ENCODE peak calls at places on chromosomes 1 and 21, in four cellular contexts. V, I, U and B are unnamed samples.

GRCh38 chr1:172122381-172122780 is 281.1 kb downstream of the DNM3 start:
- DNase-seq in U (no peak), V (no peak), I (no peak), B (no peak)

GRCh38 chr21:43305811-43306311 is 121.1 kb downstream of the SIK1 start:
- DNase-seq in I (no peak), U (no peak), V (no peak), B (no peak)

GRCh38 chr1:174017231-174017970 is 4.8 kb downstream of the RC3H1 start:
- DNase-seq in U (no peak), V (no peak), I (no peak), B (no peak)

GRCh38 chr1:183584155-183584554 is 6.1 kb downstream of the NCF2 start:
- DNase-seq in I (no peak), U (no peak), V (no peak), B (no peak)

GRCh38 chr1:203556047-203556851 is 62.3 kb downstream of the OPTC start:
- DNase-seq in V (peak), I (peak), U (peak), B (peak)

GRCh38 chr1:172909606-172910326 is 141.0 kb downstream of the TNFSF18 start:
- DNase-seq in V (no peak), I (no peak), U (peak), B (no peak)

GRCh38 chr1:239723821-239724367 is 337.5 kb downstream of the CHRM3 start:
- DNase-seq in U (no peak), I (no peak), V (no peak), B (no peak)

GRCh38 chr1:24888061-24888970 is 41.8 kb downstream of the RUNX3 start:
- DNase-seq in V (no peak), I (peak), U (no peak), B (peak)

GRCh38 chr1:117585086-117585485 is 20.8 kb upstream of the TENT5C start:
- DNase-seq in V (no peak), I (no peak), U (no peak), B (no peak)

GRCh38 chr1:192579319-192579738 is 3.8 kb downstream of the RGS1 start:
- DNase-seq in U (no peak), V (peak), I (no peak), B (no peak)

GRCh38 chr1:77273891-77274290 is 7.9 kb upstream of the AK5 start:
- DNase-seq in U (no peak), I (no peak), V (no peak), B (no peak)

GRCh38 chr1:53553734-53554509 is 94.7 kb downstream of the DMRTB1 start:
- DNase-seq in V (no peak), U (no peak), I (no peak), B (no peak)

GRCh38 chr1:23804183-23804582 is 3.6 kb upstream of the GALE start:
- DNase-seq in I (no peak), V (peak), U (no peak), B (no peak)

GRCh38 chr21:42834730-42835191 is 44.6 kb downstream of the WDR4 start:
- DNase-seq in I (peak), U (no peak), V (no peak), B (no peak)

GRCh38 chr1:2101946-2102345 is 51.7 kb downstream of the PRKCZ start:
- DNase-seq in U (no peak), V (no peak), I (no peak), B (no peak)

GRCh38 chr1:227959325-227959860 is 11.7 kb upstream of the WNT9A start:
- DNase-seq in I (no peak), V (peak), U (no peak), B (no peak)

GRCh38 chr1:32998997-32999396 is 34.4 kb upstream of the RNF19B start:
- DNase-seq in V (no peak), I (no peak), U (no peak), B (no peak)

GRCh38 chr1:15246960-15247614 is at the start of gene FHAD1:
- DNase-seq in V (peak), I (peak), U (no peak), B (peak)

GRCh38 chr1:20376880-20377494 is 86.3 kb downstream of the VWA5B1 start:
- DNase-seq in V (peak), U (no peak), I (peak), B (peak)

GRCh38 chr1:48055854-48056253 is 58.7 kb upstream of the TRABD2B start:
- DNase-seq in U (no peak), I (peak), V (peak), B (no peak)

GRCh38 chr1:169368406-169368769 is 393 bp downstream of the BLZF1 start:
- DNase-seq in I (peak), V (peak), U (no peak), B (peak)

GRCh38 chr1:60222492-60223369 is 149.2 kb upstream of the C1orf87 start:
- DNase-seq in U (no peak), I (no peak), V (no peak), B (no peak)

GRCh38 chr1:107739183-107739582 is 225.8 kb downstream of the VAV3 start:
- DNase-seq in V (no peak), I (no peak), U (no peak), B (no peak)

GRCh38 chr1:92951141-92951582 is 10.1 kb downstream of the DIPK1A start:
- DNase-seq in U (peak), V (no peak), I (peak), B (no peak)

GRCh38 chr1:185719021-185719420 is 15.2 kb upstream of the HMCN1 start:
- DNase-seq in V (peak), I (no peak), U (peak), B (no peak)

GRCh38 chr1:183673605-183674150 is 20.6 kb upstream of the APOBEC4 start:
- DNase-seq in U (no peak), V (peak), I (no peak), B (no peak)

GRCh38 chr1:8712413-8713229 is 104.8 kb downstream of the RERE start:
- DNase-seq in V (peak), U (peak), I (no peak), B (no peak)

GRCh38 chr1:246761386-246761785 is 37.2 kb downstream of the SCCPDH start:
- DNase-seq in U (peak), V (no peak), I (no peak), B (no peak)

GRCh38 chr1:204567067-204567466 is 50.9 kb downstream of the MDM4 start:
- DNase-seq in I (no peak), V (no peak), U (no peak), B (no peak)

GRCh38 chr1:169610858-169611257 is 19.1 kb downstream of the SELP start:
- DNase-seq in U (no peak), V (no peak), I (no peak), B (no peak)

GRCh38 chr1:48246727-48247126 is 24.2 kb downstream of the SLC5A9 start:
- DNase-seq in I (peak), U (no peak), V (no peak), B (no peak)

GRCh38 chr1:194045416-194045815 is 859.0 kb upstream of the B3GALT2 start:
- DNase-seq in U (no peak), I (no peak), V (no peak), B (no peak)

GRCh38 chr21:44892536-44893277 is 19.2 kb upstream of the PTTG1IP start:
- DNase-seq in I (peak), U (no peak), V (peak), B (peak)

GRCh38 chr21:46191257-46191685 is 7.0 kb upstream of the SPATC1L start:
- DNase-seq in U (no peak), I (peak), V (no peak), B (no peak)

GRCh38 chr1:100387644-100388350 is 35.5 kb downstream of the CDC14A start:
- DNase-seq in U (no peak), V (no peak), I (no peak), B (no peak)

GRCh38 chr1:218711021-218711420 is 365.9 kb downstream of the TGFB2 start:
- DNase-seq in I (no peak), U (no peak), V (no peak), B (no peak)

DNA sequence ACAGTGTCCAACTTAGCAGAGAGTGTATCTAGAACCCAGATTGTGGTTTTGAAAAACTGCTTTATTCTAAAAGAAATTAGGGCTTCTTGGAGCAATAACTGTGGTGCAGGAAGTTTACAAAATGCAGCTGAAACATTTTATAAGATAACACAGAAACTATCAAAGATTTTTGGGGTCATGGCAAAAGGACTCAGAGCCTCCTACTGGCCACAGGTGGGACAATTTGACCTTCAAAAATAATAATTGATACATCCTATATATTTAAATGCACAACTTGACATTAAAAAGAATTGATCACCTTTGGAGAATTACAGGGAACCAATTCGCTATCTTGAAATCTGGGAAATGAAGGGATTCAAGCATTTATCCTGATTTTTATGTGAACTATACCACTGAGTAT is 235.2 kb downstream of the RPS6KC1 start:
- DNase-seq in U (no peak), I (no peak), V (no peak), B (no peak)
- TF ChIP-seq CTCF in U (no peak), I (no peak), V (peak), B (peak)

DNA sequence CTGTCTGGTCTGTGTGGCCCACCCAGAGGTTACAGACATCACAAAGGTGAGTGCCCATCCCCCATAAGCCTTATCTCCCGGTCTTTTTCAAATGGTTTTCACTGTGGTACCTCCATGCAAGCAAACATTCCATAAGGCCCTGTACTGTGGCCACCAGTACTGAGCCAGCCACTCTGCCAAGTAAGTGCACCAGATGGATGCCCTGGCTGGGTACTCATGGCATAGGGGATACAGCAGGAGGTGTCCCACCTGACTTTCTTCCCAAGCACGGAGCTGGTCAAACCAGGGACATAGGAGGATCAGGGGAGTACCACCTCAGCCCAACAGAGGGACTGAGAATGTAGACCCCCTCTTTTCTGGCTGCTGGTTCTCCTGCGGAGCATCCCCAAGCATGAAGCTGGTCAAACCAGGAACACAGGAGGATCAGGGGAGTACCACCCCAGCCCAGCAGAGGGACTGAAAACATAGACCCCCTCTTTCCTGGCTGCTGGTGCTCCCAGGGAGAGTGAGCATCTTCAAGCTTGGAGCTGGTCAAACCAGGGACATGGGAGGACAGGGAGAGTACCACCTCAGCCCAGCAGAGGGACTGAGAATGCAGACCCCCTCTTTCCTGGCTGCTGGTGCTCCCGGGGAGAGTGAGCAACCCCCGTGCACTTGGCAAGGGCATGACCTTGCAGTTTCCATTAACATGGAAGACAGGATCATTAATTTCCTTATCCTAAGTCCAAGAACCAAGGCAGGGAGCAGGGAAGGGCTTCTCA is 81.8 kb upstream of the KLHDC7A start:
- DNase-seq in V (peak), U (no peak), I (no peak), B (no peak)
- TF ChIP-seq CTCF in V (peak), U (no peak), I (no peak), B (no peak)

GRCh38 chr1:211490821-211491415 is 1.0 kb downstream of the RD3 start:
- DNase-seq in V (no peak), I (no peak), U (no peak), B (no peak)
- TF ChIP-seq CTCF in V (peak), I (no peak), U (no peak), B (no peak)

GRCh38 chr1:216742625-216743024 is 19.4 kb upstream of the ESRRG start:
- DNase-seq in I (no peak), V (peak), U (no peak), B (no peak)
- TF ChIP-seq CTCF in I (no peak), V (peak), U (peak), B (no peak)

GRCh38 chr1:5939268-5940060 is 52.8 kb downstream of the NPHP4 start:
- DNase-seq in V (no peak), U (no peak), I (no peak), B (peak)
- TF ChIP-seq CTCF in V (no peak), U (no peak), I (no peak), B (no peak)

GRCh38 chr1:63774617-63775417 is 1.0 kb downstream of the ROR1 start:
- DNase-seq in U (no peak), V (peak), I (peak), B (peak)

GRCh38 chr1:63777965-63778880 is 4.4 kb downstream of the ROR1 start:
- DNase-seq in V (no peak), U (no peak), I (no peak), B (no peak)

GRCh38 chr1:63779338-63779819 is 5.6 kb downstream of the ROR1 start:
- DNase-seq in V (peak), U (peak), I (no peak), B (no peak)

GRCh38 chr1:63775418-63776127 is 1.8 kb downstream of the ROR1 start:
- DNase-seq in U (no peak), I (no peak), V (no peak), B (no peak)

DNA sequence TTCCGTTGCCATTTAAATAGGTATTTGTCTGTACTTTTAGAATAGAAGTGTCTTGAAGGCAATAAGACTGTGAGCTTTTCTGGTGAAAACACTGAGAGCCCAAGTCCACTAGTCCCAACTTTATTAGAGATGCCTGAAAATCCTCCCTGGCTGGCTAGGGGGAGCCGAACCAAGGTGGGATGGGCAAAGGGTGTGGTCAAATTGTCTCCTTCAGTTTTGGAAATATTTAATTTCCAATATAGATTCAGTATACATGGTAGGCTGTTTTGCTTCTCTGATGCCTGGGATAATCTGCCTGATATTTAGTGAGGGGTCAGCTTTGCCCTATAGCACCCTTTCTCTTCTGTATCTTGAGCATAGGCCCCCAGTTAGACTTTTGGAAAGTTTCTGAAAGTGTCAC is 3.5 kb downstream of the ROR1 start:
- DNase-seq in I (no peak), U (no peak), V (no peak), B (no peak)
- TF ChIP-seq CTCF in I (no peak), U (no peak), V (peak), B (no peak)

DNA sequence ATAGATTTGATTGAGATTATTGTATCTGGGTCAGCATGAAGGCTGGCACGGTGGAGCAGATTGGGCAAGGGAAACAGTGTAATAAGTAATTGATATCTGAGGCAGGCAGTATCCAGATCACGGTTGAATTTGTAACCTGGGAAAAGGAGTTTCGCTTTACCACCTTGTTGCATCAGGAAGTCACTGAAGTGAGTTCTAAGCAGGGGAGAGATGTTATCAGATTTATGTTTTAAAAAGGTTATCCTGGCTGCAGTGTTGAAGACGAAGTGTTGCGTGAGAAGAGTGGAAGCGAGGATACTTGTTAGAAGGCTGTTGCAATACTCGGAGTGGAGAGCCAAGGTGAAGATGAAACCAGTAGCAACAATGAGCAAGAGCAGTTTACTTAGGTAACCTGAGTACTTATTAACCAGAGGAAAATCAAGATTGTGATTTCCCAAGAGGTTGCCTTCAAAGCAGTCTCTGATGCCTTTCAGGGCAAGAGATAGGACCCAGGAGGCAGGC is 77.8 kb downstream of the LHX9 start:
- DNase-seq in I (no peak), U (no peak), V (no peak), B (no peak)
- TF ChIP-seq CTCF in I (no peak), U (no peak), V (no peak), B (no peak)

GRCh38 chr1:151716405-151716762 is 219 bp downstream of the CELF3 start:
- DNase-seq in V (no peak), I (no peak), U (no peak), B (no peak)
- TF ChIP-seq CTCF in V (no peak), I (no peak), U (no peak), B (no peak)

GRCh38 chr1:145885738-145886287 is at the start of gene ANKRD35:
- DNase-seq in I (peak), V (peak), U (no peak), B (peak)
- TF ChIP-seq CTCF in I (no peak), V (no peak), U (no peak), B (no peak)